ENCODE peak calls at places on chromosome 9, in six cellular contexts. W is T-helper 17 cell, Z is fibroblast of lung, D is posterior cingulate gyrus, S is cardiac muscle cell, E is PC-3. K is an unnamed sample.

GRCh38 chr9:72280913-72281500 is 84.0 kb downstream of the ZFAND5 start:
- DNase-seq in W (peak), Z (peak), D (peak), S (peak), E (peak), K (peak)

GRCh38 chr9:8539681-8540197 is 740.2 kb upstream of the DMAC1 start:
- DNase-seq in W (no peak), Z (no peak), D (no peak), S (no peak), E (no peak), K (no peak)

GRCh38 chr9:125421156-125421555 is 159.5 kb downstream of the GAPVD1 start:
- DNase-seq in W (no peak), Z (no peak), D (no peak), S (no peak), E (no peak), K (no peak)

GRCh38 chr9:107976767-107977166 is 487.2 kb upstream of the KLF4 start:
- DNase-seq in W (no peak), Z (no peak), D (no peak), S (no peak), E (no peak), K (no peak)

GRCh38 chr9:36772449-36773370 is 200.0 kb downstream of the MELK start:
- DNase-seq in W (no peak), Z (peak), D (no peak), S (peak), E (peak), K (peak)

GRCh38 chr9:113621309-113621791 is 157.8 kb downstream of the RGS3 start:
- DNase-seq in W (no peak), Z (peak), D (no peak), S (no peak), E (no peak), K (no peak)

GRCh38 chr9:124124729-124125589 is 113.4 kb downstream of the LHX2 start:
- DNase-seq in W (no peak), Z (no peak), D (no peak), S (no peak), E (no peak), K (no peak)

GRCh38 chr9:32590898-32591297 is 17.9 kb upstream of the NDUFB6 start:
- DNase-seq in W (no peak), Z (peak), D (no peak), S (no peak), E (peak), K (peak)

GRCh38 chr9:133060417-133060841 is 1.4 kb upstream of the CEL start:
- DNase-seq in W (no peak), Z (no peak), D (no peak), S (peak), E (no peak), K (no peak)